ENCODE peak calls at places on chromosomes 12 and 14, in six cellular contexts. M is endothelial cell; X is NCI-H1105 treated with DMSO at 0.1 percent for 48 hours; T is stimulated activated CD8-positive, alpha-beta memory T cell treated with anti-CD3 and anti-CD28 coated beads, Interleukin-2, amount 100 ng/mL, for 1 hour; H is NB4; N is WTC11. Y is an unnamed sample.

GRCh38 chr12:90999518-90999917 is 5.3 kb downstream of the EPYC start:
- DNase-seq in M (no peak), X (no peak), T (no peak), H (no peak), N (no peak), Y (no peak)

GRCh38 chr14:100662850-100663527 is 63.7 kb upstream of the DLK1 start:
- DNase-seq in M (peak), X (peak), T (peak), H (peak), N (peak), Y (no peak)

GRCh38 chr14:101716956-101717662 is 44.4 kb upstream of the PPP2R5C start:
- DNase-seq in M (no peak), X (no peak), T (no peak), H (no peak), N (no peak), Y (no peak)

GRCh38 chr14:31420013-31420318 is 384 bp downstream of the HEATR5A start:
- DNase-seq in M (peak), X (peak), T (peak), H (peak), N (peak), Y (peak)

GRCh38 chr12:116059901-116060300 is 217.6 kb downstream of the MED13L start:
- DNase-seq in M (no peak), X (no peak), T (no peak), H (no peak), N (no peak), Y (no peak)

GRCh38 chr14:29584992-29585391 is 342.7 kb downstream of the PRKD1 start:
- DNase-seq in M (no peak), X (peak), T (no peak), H (no peak), N (peak), Y (no peak)

GRCh38 chr14:61812347-61813100 is 50.3 kb downstream of the SNAPC1 start:
- DNase-seq in M (peak), X (peak), T (no peak), H (no peak), N (peak), Y (no peak)

GRCh38 chr14:106879241-106879640 is 1352.9 kb downstream of the TMEM121 start:
- DNase-seq in M (no peak), X (no peak), T (no peak), H (peak), N (no peak), Y (peak)

GRCh38 chr14:53151523-53151866 is 1.6 kb downstream of the DDHD1 start:
- DNase-seq in M (no peak), X (no peak), T (no peak), H (no peak), N (no peak), Y (no peak)

GRCh38 chr12:130970908-130971233 is 17.2 kb downstream of the ADGRD1 start:
- DNase-seq in M (no peak), X (no peak), T (no peak), H (no peak), N (no peak), Y (no peak)

GRCh38 chr14:84361476-84361875 is 1168.5 kb upstream of the FLRT2 start:
- DNase-seq in M (no peak), X (no peak), T (no peak), H (no peak), N (no peak), Y (no peak)

Y was measured in T-helper 1 cell.